ENCODE peak calls at places on chromosomes 7 and 10, in nine cellular contexts. B is nephron progenitor cell, U is hepatocyte, G is NB4, N is Calu3, Q is fibroblast of mammary gland, C is IMR-90, L is AG09319, E is HFFc6. O is an unnamed sample.

GRCh38 chr7:72435366-72435765 is 23.2 kb upstream of the CALN1 start:
- DNase-seq in C (no peak), B (peak; percentile 68), U (peak; percentile 10), E (no peak), Q (peak; percentile 27), N (no peak), G (no peak), L (no peak), O (no peak)

GRCh38 chr10:69080231-69080630 is 7.7 kb upstream of the SRGN start:
- DNase-seq in U (no peak), B (no peak), Q (no peak), L (no peak), E (no peak), N (no peak), G (peak; percentile 78), C (no peak), O (no peak)

GRCh38 chr10:129035052-129035805 is 431.8 kb upstream of the MGMT start:
- DNase-seq in B (no peak), Q (no peak), L (no peak), N (no peak), G (peak; percentile 9), U (no peak), C (no peak), E (no peak), O (no peak)

GRCh38 chr10:101280511-101280910 is 51.2 kb upstream of the LBX1 start:
- DNase-seq in C (no peak), Q (no peak), L (no peak), N (no peak), B (no peak), G (no peak), U (no peak), E (no peak), O (peak; percentile 35)

GRCh38 chr10:68105820-68106219 is 3.5 kb upstream of the MYPN start:
- DNase-seq in L (no peak), N (no peak), U (no peak), B (no peak), C (peak; percentile 78), Q (peak; percentile 83), E (peak; percentile 84), G (no peak), O (peak; percentile 70)

GRCh38 chr7:16369851-16370250 is 51.5 kb downstream of the CRPPA start:
- DNase-seq in B (no peak), C (no peak), L (no peak), N (no peak), E (no peak), Q (no peak), G (no peak), U (no peak), O (no peak)

GRCh38 chr7:47714669-47715607 is 133.0 kb upstream of the TNS3 start:
- DNase-seq in L (no peak), N (no peak), U (no peak), E (no peak), C (no peak), G (peak; percentile 27), Q (no peak), B (no peak), O (no peak)

GRCh38 chr7:157339777-157340677 is 3.2 kb downstream of the DNAJB6 start:
- DNase-seq in C (peak; percentile 74), Q (peak; percentile 78), E (peak; percentile 71), G (peak; percentile 85), U (peak; percentile 69), N (peak; percentile 76), L (no peak), B (peak; percentile 67), O (peak; percentile 77)

GRCh38 chr7:27842851-27843250 is 102.9 kb downstream of the TAX1BP1 start:
- DNase-seq in Q (no peak), L (no peak), N (no peak), E (no peak), U (no peak), B (no peak), C (no peak), G (no peak), O (peak; percentile 22)

GRCh38 chr7:27846388-27846787 is 106.4 kb downstream of the TAX1BP1 start:
- DNase-seq in G (no peak), Q (peak; percentile 10), E (no peak), U (no peak), N (no peak), L (no peak), C (peak; percentile 21), B (no peak), O (peak; percentile 80)

GRCh38 chr7:27842094-27842493 is 102.1 kb downstream of the TAX1BP1 start:
- DNase-seq in U (no peak), C (no peak), L (no peak), B (no peak), G (no peak), E (no peak), N (no peak), Q (peak; percentile 15), O (no peak)

GRCh38 chr7:27840760-27841364 is 100.9 kb downstream of the TAX1BP1 start:
- DNase-seq in Q (no peak), B (no peak), C (no peak), N (no peak), U (no peak), E (no peak), L (no peak), G (no peak), O (no peak)

GRCh38 chr7:27843584-27844305 is 103.8 kb downstream of the TAX1BP1 start:
- DNase-seq in N (no peak), C (no peak), L (no peak), B (no peak), E (no peak), U (no peak), Q (no peak), G (no peak), O (no peak)
- TF ChIP-seq CTCF in N (no peak), C (no peak), L (no peak), B (no peak), E (no peak), U (no peak), Q (no peak), G (no peak), O (no peak)

DNA sequence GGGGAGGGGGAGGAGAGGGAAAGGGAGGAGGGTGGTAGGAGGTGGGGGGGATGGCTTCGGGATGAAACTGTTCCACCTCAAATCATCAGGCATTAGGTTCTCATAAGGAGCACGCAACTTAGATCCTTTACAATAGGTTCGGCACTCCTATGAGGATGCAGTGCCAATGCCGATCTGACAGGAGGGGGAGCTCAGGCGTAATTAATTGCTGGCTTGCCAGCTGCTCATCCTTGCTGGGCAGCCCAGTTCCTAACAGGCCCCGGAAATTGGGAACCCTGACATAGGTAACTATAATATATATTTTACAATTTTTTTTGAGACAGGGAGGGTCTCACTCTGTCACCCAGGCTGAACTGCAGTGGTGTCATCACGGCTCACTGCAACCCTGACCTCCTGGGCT is 118.8 kb upstream of the SFMBT2 start:
- DNase-seq in E (no peak), N (peak; percentile 61), C (no peak), Q (no peak), U (peak; percentile 51), G (peak; percentile 12), B (no peak), L (no peak), O (peak; percentile 22)
- TF ChIP-seq CTCF in E (no peak), N (peak; percentile 34), C (peak; percentile 6), Q (no peak), U (peak; percentile 58), G (no peak), B (no peak), L (peak; percentile 34), O (peak; percentile 38)

GRCh38 chr7:7738622-7739021 is 20.2 kb upstream of the RPA3 start:
- DNase-seq in L (no peak), B (no peak), G (no peak), U (no peak), C (no peak), N (no peak), E (no peak), Q (no peak), O (no peak)

GRCh38 chr7:7739204-7739603 is 20.8 kb upstream of the RPA3 start:
- DNase-seq in L (no peak), G (no peak), Q (no peak), B (no peak), U (no peak), C (no peak), N (no peak), E (no peak), O (no peak)

GRCh38 chr7:7739718-7740355 is 21.4 kb upstream of the RPA3 start:
- DNase-seq in G (no peak), N (no peak), E (no peak), B (no peak), C (no peak), Q (no peak), L (no peak), U (no peak), O (no peak)

GRCh38 chr7:7745258-7745657 is 26.9 kb upstream of the RPA3 start:
- DNase-seq in L (no peak), B (no peak), N (no peak), C (no peak), U (no peak), G (no peak), Q (no peak), E (no peak), O (no peak)

DNA sequence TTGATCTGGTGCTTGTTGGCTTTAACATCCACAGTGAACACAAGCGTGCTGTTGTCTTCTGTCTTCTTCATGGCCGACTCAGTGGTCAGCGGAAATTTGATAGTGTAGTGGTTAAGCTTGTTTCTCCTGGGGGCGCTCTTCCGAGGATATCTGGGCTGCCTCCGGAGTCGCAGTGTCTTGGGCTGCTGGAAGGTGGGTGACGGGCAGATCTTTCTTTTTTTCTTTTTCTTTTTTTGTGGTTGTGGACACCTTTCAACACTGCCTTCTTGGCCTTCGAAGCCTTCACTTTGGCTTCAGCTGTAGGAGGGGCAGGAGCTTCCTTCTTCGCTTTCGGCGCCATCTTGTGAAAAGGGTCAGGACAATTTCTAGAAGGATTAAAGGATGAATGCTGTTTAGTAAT is 23.8 kb upstream of the RPA3 start:
- DNase-seq in Q (no peak), U (no peak), C (no peak), B (no peak), N (no peak), G (no peak), E (no peak), L (no peak), O (no peak)
- TF ChIP-seq CTCF in Q (no peak), U (no peak), C (no peak), B (no peak), N (no peak), G (no peak), E (no peak), L (no peak), O (no peak)

GRCh38 chr10:49526624-49527023 is 12.3 kb downstream of the ERCC6 start:
- DNase-seq in Q (peak; percentile 40), B (no peak), G (no peak), C (no peak), E (peak; percentile 61), L (peak; percentile 40), U (no peak), N (no peak), O (no peak)

GRCh38 chr10:49524496-49524895 is 14.4 kb downstream of the ERCC6 start:
- DNase-seq in E (no peak), Q (no peak), C (no peak), U (no peak), B (no peak), G (no peak), N (no peak), L (no peak), O (no peak)

GRCh38 chr10:49528977-49529506 is 9.9 kb downstream of the ERCC6 start:
- DNase-seq in E (no peak), U (no peak), N (no peak), Q (no peak), B (no peak), G (no peak), C (no peak), L (no peak), O (no peak)

GRCh38 chr10:49527061-49527460 is 11.9 kb downstream of the ERCC6 start:
- DNase-seq in C (no peak), B (no peak), U (no peak), L (no peak), N (no peak), G (no peak), E (no peak), Q (no peak), O (no peak)

DNA sequence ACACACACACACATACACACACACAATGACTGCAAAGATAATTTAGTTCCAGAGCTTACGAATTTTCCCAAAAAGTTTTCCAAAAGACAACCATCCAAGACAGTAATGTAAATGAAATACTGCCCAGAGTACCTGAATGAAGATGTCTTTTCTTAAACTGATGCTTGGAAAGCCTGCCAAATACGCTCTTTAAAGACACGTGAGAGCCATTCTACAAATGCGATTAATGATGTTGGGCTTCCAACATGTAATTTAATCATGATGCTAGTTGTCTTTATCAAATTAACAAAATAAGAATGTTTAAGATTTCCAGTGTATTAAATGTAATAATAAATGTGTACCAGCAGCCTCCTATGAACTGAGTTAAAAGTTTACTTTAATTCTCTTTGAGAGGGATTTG is 11.1 kb downstream of the ERCC6 start:
- DNase-seq in B (no peak), N (no peak), Q (no peak), G (no peak), E (no peak), L (no peak), C (no peak), U (no peak), O (no peak)
- TF ChIP-seq CTCF in B (no peak), N (no peak), Q (no peak), G (no peak), E (no peak), L (no peak), C (no peak), U (no peak), O (no peak)

O was measured in epithelial cell of esophagus.